ENCODE peak calls at places on chromosomes 7 and 10, in eight cellular contexts. S is AG08396; Y is stimulated activated naive CD8-positive, alpha-beta T cell treated with anti-CD3 and anti-CD28 coated beads, Interleukin-15, Interleukin-2, amounts not matched to agents 100 U/mL and 50 U/mL, for 24 hours; R is H9; Z is GM23248; W is hypothalamus; L is cardiac muscle cell; V is GM06990. J is an unnamed sample.
A peak's percentile ranks its signal among the peaks of the same experiment; 100 is the strongest.

GRCh38 chr7:4610768-4611467 is 71.2 kb upstream of the FOXK1 start:
- DNase-seq in Y (peak; percentile 36), W (peak; percentile 55), L (peak; percentile 77), Z (peak; percentile 78), R (peak; percentile 41), V (peak; percentile 29), S (peak; percentile 71), J (peak; percentile 84)

GRCh38 chr7:42224391-42225003 is 12.5 kb downstream of the GLI3 start:
- DNase-seq in R (peak; percentile 65), Y (no peak), S (no peak), Z (no peak), L (no peak), V (no peak), W (no peak), J (no peak)

GRCh38 chr7:47809387-47809786 is 138.9 kb downstream of the PKD1L1 start:
- DNase-seq in W (no peak), Y (no peak), L (no peak), Z (no peak), R (no peak), V (no peak), S (no peak), J (no peak)

GRCh38 chr7:23072043-23072442 is 33.5 kb upstream of the KLHL7 start:
- DNase-seq in Y (no peak), L (peak; percentile 12), W (no peak), V (no peak), Z (peak; percentile 59), R (no peak), S (no peak), J (peak; percentile 21)

GRCh38 chr10:69338547-69339450 is 60.5 kb downstream of the HK1 start:
- DNase-seq in V (no peak), S (no peak), Z (peak; percentile 44), L (no peak), W (no peak), Y (no peak), R (no peak), J (no peak)

GRCh38 chr10:68348265-68348741 is 15.6 kb upstream of the PBLD start:
- DNase-seq in L (peak; percentile 57), W (peak; percentile 7), S (peak; percentile 42), Y (peak; percentile 42), R (peak; percentile 77), V (no peak), Z (peak; percentile 71), J (peak; percentile 82)

GRCh38 chr7:121001932-121002754 is 13.6 kb downstream of the CPED1 start:
- DNase-seq in R (no peak), Z (no peak), W (no peak), Y (no peak), L (no peak), S (no peak), V (no peak), J (no peak)

GRCh38 chr7:82430518-82431465 is 12.8 kb downstream of the CACNA2D1 start:
- DNase-seq in Y (no peak), V (no peak), R (no peak), L (no peak), W (no peak), Z (peak; percentile 86), S (peak; percentile 25), J (no peak)

GRCh38 chr10:32070645-32071044 is 14.4 kb upstream of the KIF5B start:
- DNase-seq in R (no peak), W (no peak), V (no peak), L (no peak), Y (no peak), Z (no peak), S (no peak), J (no peak)

GRCh38 chr7:22802426-22802825 is 20.2 kb downstream of the TOMM7 start:
- DNase-seq in Y (no peak), L (no peak), W (no peak), V (no peak), Z (no peak), S (no peak), R (peak; percentile 77), J (no peak)

GRCh38 chr7:157977717-157978470 is 609.7 kb downstream of the PTPRN2 start:
- DNase-seq in W (no peak), R (peak; percentile 19), S (no peak), L (no peak), Z (no peak), Y (no peak), V (no peak), J (no peak)

GRCh38 chr10:72275351-72276012 is 1.8 kb downstream of the DDIT4 start:
- DNase-seq in W (peak; percentile 55), V (no peak), R (no peak), L (no peak), Y (no peak), S (no peak), Z (no peak), J (peak; percentile 29)

GRCh38 chr10:128149267-128149666 is 23.0 kb upstream of the MKI67 start:
- DNase-seq in W (no peak), V (no peak), R (no peak), Y (no peak), L (no peak), Z (no peak), S (no peak), J (no peak)

GRCh38 chr10:124359336-124359832 is 59.3 kb downstream of the OAT start:
- DNase-seq in S (no peak), L (no peak), W (no peak), R (no peak), V (no peak), Z (no peak), Y (no peak), J (no peak)

GRCh38 chr7:122845286-122845685 is 41.0 kb downstream of the CADPS2 start:
- DNase-seq in S (no peak), W (no peak), V (no peak), R (no peak), Z (no peak), L (no peak), Y (no peak), J (no peak)

GRCh38 chr10:31129880-31130405 is 98.3 kb upstream of the ZNF438 start:
- DNase-seq in V (no peak), W (no peak), R (no peak), Z (no peak), Y (no peak), L (no peak), S (no peak), J (no peak)

GRCh38 chr10:97466755-97467154 is 20.8 kb downstream of the ZDHHC16 start:
- DNase-seq in R (no peak), S (no peak), V (no peak), Z (no peak), L (no peak), W (no peak), Y (no peak), J (no peak)

GRCh38 chr7:41188163-41189130 is 514.4 kb downstream of the INHBA start:
- DNase-seq in L (no peak), R (no peak), Z (peak; percentile 81), Y (no peak), V (no peak), W (no peak), S (peak; percentile 40), J (no peak)

GRCh38 chr7:44738031-44738730 is 10.5 kb upstream of the ZMIZ2 start:
- DNase-seq in L (no peak), Z (no peak), W (no peak), V (no peak), Y (no peak), S (no peak), R (no peak), J (no peak)

GRCh38 chr7:155865830-155866545 is 53.7 kb upstream of the SHH start:
- DNase-seq in W (no peak), Z (no peak), V (no peak), Y (no peak), S (no peak), L (no peak), R (peak; percentile 22), J (no peak)

GRCh38 chr7:142880886-142881505 is 4.5 kb downstream of the TRPV6 start:
- DNase-seq in R (peak; percentile 79), Y (peak; percentile 50), S (peak; percentile 48), L (peak; percentile 61), V (no peak), Z (peak; percentile 47), W (no peak), J (peak; percentile 78)

GRCh38 chr10:58266826-58267712 is 625 bp downstream of the IPMK start:
- DNase-seq in Z (peak; percentile 70), L (peak; percentile 52), Y (peak; percentile 57), V (peak; percentile 70), S (peak; percentile 34), R (peak; percentile 52), W (peak; percentile 65), J (peak; percentile 87)

GRCh38 chr10:124325658-124325965 is 93.1 kb downstream of the OAT start:
- DNase-seq in W (no peak), V (no peak), R (no peak), L (no peak), Z (no peak), S (no peak), Y (no peak), J (no peak)

GRCh38 chr7:134071355-134072331 is 55.5 kb upstream of the LRGUK start:
- DNase-seq in Y (no peak), R (no peak), S (no peak), Z (no peak), W (no peak), V (peak; percentile 26), L (no peak), J (no peak)

GRCh38 chr10:16909961-16910794 is 93.0 kb upstream of the RSU1 start:
- DNase-seq in Z (peak; percentile 61), Y (no peak), W (no peak), R (no peak), L (no peak), S (no peak), V (no peak), J (no peak)

GRCh38 chr10:131311661-131312260 is at the start of gene TCERG1L:
- DNase-seq in Y (peak; percentile 21), R (peak; percentile 61), V (no peak), L (peak; percentile 74), Z (no peak), W (no peak), S (no peak), J (no peak)

GRCh38 chr7:86778271-86778670 is 134.6 kb downstream of the GRM3 start:
- DNase-seq in V (no peak), L (no peak), R (no peak), Z (no peak), W (no peak), Y (no peak), S (no peak), J (no peak)

GRCh38 chr7:696426-697258 is 29.9 kb upstream of the DNAAF5 start:
- DNase-seq in Z (no peak), R (no peak), Y (no peak), L (no peak), S (no peak), V (no peak), W (no peak), J (no peak)

GRCh38 chr7:23696916-23697441 is 13.0 kb upstream of the STK31 start:
- DNase-seq in R (peak; percentile 84), L (peak; percentile 73), Z (peak; percentile 58), S (peak; percentile 36), V (peak; percentile 46), W (no peak), Y (peak; percentile 74), J (peak; percentile 85)

GRCh38 chr7:18177815-18178660 is 150.4 kb upstream of the PRPS1L1 start:
- DNase-seq in Y (no peak), S (no peak), W (no peak), R (no peak), Z (no peak), V (peak; percentile 65), L (no peak), J (peak; percentile 26)

GRCh38 chr7:91457208-91457607 is 193.0 kb downstream of the FZD1 start:
- DNase-seq in R (no peak), V (no peak), S (no peak), Z (no peak), W (no peak), L (no peak), Y (no peak), J (no peak)

GRCh38 chr7:46948776-46949175 is 633.1 kb downstream of the TNS3 start:
- DNase-seq in V (no peak), L (no peak), Y (no peak), S (no peak), Z (no peak), R (no peak), W (no peak), J (no peak)

GRCh38 chr10:13001041-13001886 is at the start of gene CCDC3:
- DNase-seq in S (peak; percentile 19), R (peak; percentile 69), Z (peak; percentile 5), V (no peak), W (no peak), Y (peak; percentile 30), L (peak; percentile 70), J (no peak)

GRCh38 chr7:92550194-92550593 is 21.6 kb downstream of the RBM48 start:
- DNase-seq in W (no peak), Z (no peak), V (no peak), Y (no peak), S (no peak), R (no peak), L (no peak), J (no peak)